ENCODE peak calls at places on chromosomes 5 and 9, in five cellular contexts. B is cardiac fibroblast, O is AG04449, G is astrocyte of the spinal cord, H is adrenal gland. X is an unnamed sample.

GRCh38 chr5:136133416-136134383 is 1.1 kb downstream of the SMAD5 start:
- DNase-seq in B (peak; percentile 83), O (no peak), G (peak; percentile 64), H (peak; percentile 69), X (no peak)

GRCh38 chr5:1349246-1349645 is 4.3 kb upstream of the CLPTM1L start:
- DNase-seq in B (no peak), O (no peak), G (no peak), H (no peak), X (no peak)

GRCh38 chr9:4985376-4986266 is 549 bp downstream of the JAK2 start:
- DNase-seq in B (peak; percentile 51), O (no peak), G (peak; percentile 58), H (peak; percentile 33), X (peak; percentile 37)

GRCh38 chr9:82447343-82447742 is 458.8 kb downstream of the SPATA31D1 start:
- DNase-seq in B (no peak), O (no peak), G (no peak), H (no peak), X (no peak)

GRCh38 chr5:113271753-113272454 is 162.9 kb downstream of the TSSK1B start:
- DNase-seq in B (peak; percentile 31), O (no peak), G (no peak), H (no peak), X (no peak)

GRCh38 chr5:252546-252945 is 18.9 kb upstream of the PDCD6 start:
- DNase-seq in B (no peak), O (no peak), G (no peak), H (no peak), X (no peak)

GRCh38 chr5:78586251-78586650 is 62.3 kb downstream of the LHFPL2 start:
- DNase-seq in B (peak; percentile 95), O (peak; percentile 98), G (peak; percentile 98), H (no peak), X (no peak)

GRCh38 chr5:429453-430188 is 13.4 kb upstream of the EXOC3 start:
- DNase-seq in B (peak; percentile 54), O (no peak), G (peak; percentile 55), H (no peak), X (no peak)

GRCh38 chr5:133244242-133244641 is 192.4 kb downstream of the HSPA4 start:
- DNase-seq in B (no peak), O (no peak), G (no peak), H (no peak), X (no peak)

GRCh38 chr9:136225748-136226679 is 19.6 kb downstream of the QSOX2 start:
- DNase-seq in B (peak; percentile 57), O (no peak), G (no peak), H (peak; percentile 56), X (no peak)

GRCh38 chr5:77637170-77638074 is 1.1 kb downstream of the OTP start:
- DNase-seq in B (no peak), O (no peak), G (no peak), H (no peak), X (no peak)

GRCh38 chr5:54311178-54311811 is 922 bp upstream of the ARL15 start:
- DNase-seq in B (peak; percentile 26), O (no peak), G (peak; percentile 50), H (no peak), X (no peak)

GRCh38 chr5:145920542-145921210 is 15.7 kb upstream of the SH3RF2 start:
- DNase-seq in B (no peak), O (no peak), G (no peak), H (no peak), X (no peak)

GRCh38 chr5:96470825-96471224 is 37.8 kb upstream of the PCSK1 start:
- DNase-seq in B (no peak), O (no peak), G (no peak), H (no peak), X (no peak)

GRCh38 chr5:102974177-102974576 is 145.8 kb downstream of the GIN1 start:
- DNase-seq in B (no peak), O (no peak), G (no peak), H (no peak), X (no peak)

GRCh38 chr9:99785010-99785590 is 36.6 kb upstream of the NR4A3 start:
- DNase-seq in B (no peak), O (no peak), G (no peak), H (no peak), X (no peak)

GRCh38 chr5:73254634-73255033 is 81.6 kb downstream of the TMEM174 start:
- DNase-seq in B (no peak), O (no peak), G (no peak), H (no peak), X (no peak)

GRCh38 chr5:84378420-84378819 is 6.3 kb downstream of the EDIL3 start:
- DNase-seq in B (peak; percentile 64), O (no peak), G (peak; percentile 90), H (no peak), X (no peak)

GRCh38 chr5:135033026-135033861 is 784 bp downstream of the PITX1 start:
- DNase-seq in B (peak; percentile 28), O (no peak), G (peak; percentile 21), H (peak; percentile 30), X (no peak)

GRCh38 chr9:78985084-78985738 is 586.6 kb upstream of the TLE4 start:
- DNase-seq in B (no peak), O (no peak), G (peak; percentile 60), H (no peak), X (no peak)

GRCh38 chr9:109192732-109193361 is 25.8 kb upstream of the FRRS1L start:
- DNase-seq in B (peak; percentile 29), O (no peak), G (peak; percentile 19), H (peak; percentile 25), X (no peak)

GRCh38 chr5:2181164-2181956 is 298.6 kb upstream of the IRX4 start:
- DNase-seq in B (no peak), O (no peak), G (no peak), H (no peak), X (no peak)

GRCh38 chr9:85427749-85428148 is 314.0 kb downstream of the AGTPBP1 start:
- DNase-seq in B (no peak), O (no peak), G (no peak), H (no peak), X (no peak)

GRCh38 chr9:25449503-25449902 is 228.7 kb downstream of the TUSC1 start:
- DNase-seq in B (no peak), O (no peak), G (no peak), H (no peak), X (no peak)

GRCh38 chr5:20230010-20230409 is 242.0 kb upstream of the CDH18 start:
- DNase-seq in B (no peak), O (no peak), G (no peak), H (no peak), X (no peak)

GRCh38 chr9:103713631-103714030 is 380.5 kb upstream of the SMC2 start:
- DNase-seq in B (no peak), O (no peak), G (peak; percentile 43), H (no peak), X (no peak)

GRCh38 chr9:33135086-33135958 is 31.8 kb downstream of the B4GALT1 start:
- DNase-seq in B (no peak), O (no peak), G (no peak), H (peak; percentile 84), X (no peak)

GRCh38 chr5:14038341-14038959 is 94.0 kb upstream of the DNAH5 start:
- DNase-seq in B (peak; percentile 61), O (peak; percentile 67), G (peak; percentile 85), H (no peak), X (no peak)

GRCh38 chr5:146081685-146082084 is 23.7 kb downstream of the PLAC8L1 start:
- DNase-seq in B (peak; percentile 35), O (no peak), G (no peak), H (no peak), X (no peak)

GRCh38 chr5:40937064-40937463 is 27.8 kb downstream of the C7 start:
- DNase-seq in B (no peak), O (no peak), G (no peak), H (no peak), X (no peak)

GRCh38 chr5:10295619-10296326 is 11.9 kb downstream of the CMBL start:
- DNase-seq in B (no peak), O (no peak), G (peak; percentile 21), H (no peak), X (no peak)